ENCODE peak calls at places on chromosomes 6 and 20, in eight cellular contexts. H, M, O, F, I, D, U and C are unnamed samples.

GRCh38 chr6:32188381-32189081 is 1.5 kb downstream of the PBX2 start:
- DNase-seq in H (no peak), F (no peak), I (peak), U (no peak), M (no peak), D (no peak), O (no peak), C (peak)

GRCh38 chr6:44275749-44276648 is 5.7 kb downstream of the TMEM151B start:
- DNase-seq in F (peak), O (no peak), H (no peak), U (no peak), M (no peak), D (no peak), I (no peak), C (no peak)

GRCh38 chr6:21354805-21355238 is 238.7 kb upstream of the SOX4 start:
- DNase-seq in I (no peak), H (no peak), D (no peak), F (no peak), U (peak), M (no peak), O (no peak), C (no peak)

GRCh38 chr6:135358251-135358821 is 139.2 kb downstream of the AHI1 start:
- DNase-seq in H (peak), M (no peak), O (no peak), D (no peak), F (no peak), U (no peak), I (peak), C (no peak)

GRCh38 chr6:100472674-100473073 is 8.0 kb upstream of the SIM1 start:
- DNase-seq in I (peak), F (no peak), D (no peak), H (peak), O (no peak), M (no peak), U (no peak), C (no peak)

GRCh38 chr20:58545565-58546195 is 30.5 kb upstream of the APCDD1L start:
- DNase-seq in F (no peak), D (no peak), I (peak), O (no peak), M (no peak), H (no peak), U (no peak), C (no peak)

GRCh38 chr20:10800288-10800687 is 126.5 kb upstream of the JAG1 start:
- DNase-seq in D (no peak), U (no peak), M (no peak), F (no peak), H (peak), I (no peak), O (no peak), C (no peak)

GRCh38 chr6:79702701-79703100 is 71.6 kb downstream of the SH3BGRL2 start:
- DNase-seq in O (no peak), D (no peak), U (no peak), H (no peak), F (no peak), M (no peak), I (no peak), C (no peak)

GRCh38 chr20:3464166-3464565 is 6.7 kb upstream of the ATRN start:
- DNase-seq in I (no peak), O (no peak), M (no peak), D (no peak), U (no peak), F (no peak), H (no peak), C (no peak)

GRCh38 chr20:3461911-3462677 is 8.7 kb upstream of the ATRN start:
- DNase-seq in O (no peak), F (no peak), I (no peak), D (no peak), M (no peak), U (no peak), H (peak), C (no peak)

GRCh38 chr20:3465301-3465700 is 5.5 kb upstream of the ATRN start:
- DNase-seq in O (no peak), I (no peak), M (no peak), H (no peak), F (no peak), U (no peak), D (no peak), C (no peak)

GRCh38 chr20:3459881-3460307 is 10.9 kb upstream of the ATRN start:
- DNase-seq in D (no peak), F (no peak), U (no peak), I (no peak), M (no peak), O (no peak), H (no peak), C (no peak)

DNA sequence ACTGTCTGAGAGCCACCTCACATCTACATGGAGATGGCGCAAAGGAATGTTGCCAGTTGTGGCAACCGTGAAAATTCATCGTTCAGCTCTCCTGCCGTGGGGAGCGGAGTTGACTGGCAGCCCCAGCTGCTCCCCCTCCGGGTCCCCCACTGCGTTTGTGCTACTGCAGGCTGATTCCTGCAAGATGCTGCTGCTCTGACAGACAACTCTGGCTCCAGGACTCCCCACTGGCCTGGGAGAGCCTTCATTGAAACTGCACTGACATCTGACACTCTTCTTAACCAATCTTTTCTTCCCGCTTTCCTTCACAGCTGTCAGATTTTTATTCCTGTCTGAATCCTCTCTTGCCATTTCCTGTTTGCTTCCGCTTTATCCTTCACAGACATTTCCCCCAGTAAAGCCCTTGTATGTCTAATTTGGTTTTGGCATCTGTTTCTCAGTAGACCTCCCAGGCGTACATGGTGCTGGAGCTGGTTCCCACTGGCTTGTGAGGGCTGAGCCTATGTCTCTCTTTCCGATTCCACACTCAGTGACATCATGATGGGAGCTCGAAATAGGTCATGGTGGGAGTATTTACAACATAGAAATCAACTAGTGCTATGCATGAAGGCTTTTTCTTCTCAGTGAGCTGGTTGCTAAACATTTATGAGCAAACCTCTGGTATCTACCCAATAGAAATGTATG is 9.5 kb upstream of the ATRN start:
- DNase-seq in F (no peak), H (no peak), M (no peak), I (no peak), U (no peak), D (no peak), O (no peak), C (no peak)
- TF ChIP-seq CTCF in F (no peak), H (no peak), M (no peak), I (no peak), U (no peak), D (no peak), O (no peak), C (no peak)

GRCh38 chr20:1995531-1996310 is 1.9 kb upstream of the PDYN start:
- DNase-seq in U (no peak), I (no peak), H (no peak), D (no peak), O (no peak), F (no peak), M (no peak), C (no peak)
- H3K4me3 ChIP-seq in U (no peak), I (no peak), H (no peak), D (no peak), O (no peak), F (no peak), M (no peak), C (no peak)

GRCh38 chr6:112501705-112502104 is 154.6 kb downstream of the RFPL4B start:
- DNase-seq in F (no peak), M (peak), I (peak), H (no peak), D (no peak), U (peak), O (no peak), C (no peak)

GRCh38 chr6:112503210-112503609 is 156.1 kb downstream of the RFPL4B start:
- DNase-seq in H (no peak), M (no peak), I (peak), O (no peak), U (no peak), D (no peak), F (no peak), C (no peak)

DNA sequence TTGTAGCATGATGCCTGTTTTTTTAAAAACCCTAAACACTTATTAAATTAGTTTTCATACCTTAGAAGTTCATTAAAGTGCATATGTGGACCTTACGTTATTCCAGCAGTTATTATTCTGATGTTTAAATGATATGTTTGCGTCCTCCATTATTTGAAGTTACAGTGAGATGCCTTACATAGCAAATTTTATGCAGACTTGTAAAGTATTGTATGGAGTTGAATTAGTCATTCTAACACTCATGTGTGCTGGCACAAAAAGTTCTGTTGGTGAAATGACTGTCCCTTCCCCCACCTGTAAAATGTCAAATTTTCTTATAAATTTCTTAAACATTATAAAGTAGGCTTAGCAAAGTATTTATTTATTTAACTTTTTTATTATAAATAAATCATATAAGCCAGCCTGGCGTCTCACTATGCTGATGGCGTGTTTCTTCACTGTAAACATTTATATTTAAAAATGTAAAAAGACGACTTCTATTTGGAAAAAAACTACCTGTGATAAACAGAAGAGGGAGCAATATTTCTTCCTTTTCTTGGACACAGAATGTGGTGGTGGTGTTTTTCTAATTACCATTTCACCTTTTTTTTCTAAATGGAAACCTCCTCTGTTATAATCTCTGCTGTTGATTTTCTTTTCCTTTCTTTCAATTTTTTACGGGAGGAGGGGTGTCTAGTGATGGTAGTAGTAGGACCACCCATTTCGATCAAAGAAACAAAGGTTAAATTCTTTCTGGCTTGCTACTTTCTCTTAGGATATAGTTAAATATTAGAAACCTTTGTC is 155.4 kb downstream of the RFPL4B start:
- DNase-seq in M (no peak), I (peak), H (peak), O (no peak), D (no peak), F (no peak), U (no peak), C (no peak)
- TF ChIP-seq CTCF in M (peak), I (peak), H (peak), O (no peak), D (no peak), F (no peak), U (no peak), C (no peak)

GRCh38 chr6:75430631-75431345 is 62.8 kb downstream of the FILIP1 start:
- DNase-seq in I (no peak), M (no peak), F (no peak), O (no peak), D (no peak), H (no peak), U (no peak), C (no peak)
- H3K4me3 ChIP-seq in I (no peak), M (no peak), F (peak), O (no peak), D (no peak), H (no peak), U (no peak), C (no peak)

DNA sequence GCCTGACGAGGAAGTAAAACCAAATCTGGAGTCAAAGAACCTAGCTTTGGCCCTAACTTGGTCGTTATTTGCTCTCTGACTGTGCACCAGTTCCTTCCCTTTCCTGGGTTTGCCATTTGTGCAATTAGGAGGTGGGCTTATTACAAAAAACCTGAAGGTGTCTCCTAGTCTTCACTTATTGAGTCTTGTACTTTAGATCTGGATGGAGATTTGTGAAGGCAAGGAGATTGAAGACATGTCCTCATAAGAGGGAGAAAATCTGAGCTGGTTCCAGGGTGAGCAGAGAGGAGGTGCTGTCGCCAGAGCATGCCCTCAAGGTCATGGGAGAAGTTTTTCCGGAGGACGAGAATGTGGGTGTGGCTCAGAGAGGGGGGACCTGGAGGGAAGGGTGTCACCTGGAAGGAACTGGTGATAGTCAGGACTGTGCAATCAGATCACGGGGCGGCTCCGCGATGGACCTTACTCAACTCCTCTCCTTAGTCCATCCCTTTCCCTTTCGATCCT is 703 bp upstream of the ACSS2 start:
- DNase-seq in O (no peak), H (no peak), U (no peak), D (no peak), F (no peak), I (no peak), M (no peak), C (no peak)
- TF ChIP-seq CTCF in O (no peak), H (peak), U (peak), D (peak), F (peak), I (peak), M (peak), C (peak)